ENCODE peak calls at places on chromosomes 5 and 9, in seven cellular contexts. H, R, N, O, G, Y and M are unnamed samples. For H3K27me3, the result is how much of the 10 kb centered on the place peaks cover.

GRCh38 chr5:55141945-55142690 is 17.9 kb upstream of the GPX8 start:
- DNase-seq in H (no peak), R (no peak), N (no peak), O (no peak), G (no peak), Y (no peak), M (no peak)

GRCh38 chr9:68999393-69000105 is 14.4 kb downstream of the PRKACG start:
- DNase-seq in H (peak), R (peak), N (no peak), O (peak), G (no peak), Y (peak), M (peak)

GRCh38 chr9:84002344-84002743 is 21.7 kb downstream of the RMI1 start:
- DNase-seq in H (no peak), R (no peak), N (no peak), O (no peak), G (no peak), Y (peak), M (no peak)

GRCh38 chr5:112219000-112219399 is 200.1 kb downstream of the EPB41L4A start:
- DNase-seq in H (no peak), R (no peak), N (no peak), O (no peak), G (no peak), Y (no peak), M (no peak)

GRCh38 chr9:4099961-4100360 is 199.9 kb downstream of the GLIS3 start:
- DNase-seq in H (no peak), R (no peak), N (no peak), O (no peak), G (no peak), Y (no peak), M (peak)

GRCh38 chr9:107636596-107637405 is 147.2 kb upstream of the KLF4 start:
- DNase-seq in H (no peak), R (no peak), N (no peak), O (no peak), G (no peak), Y (no peak), M (no peak)

GRCh38 chr5:161847896-161848510 is at the start of gene GABRA1:
- DNase-seq in H (no peak), R (no peak), N (no peak), O (no peak), G (no peak), Y (no peak), M (no peak)

GRCh38 chr5:178435321-178436238 is 154.6 kb downstream of the COL23A1 start:
- DNase-seq in H (no peak), R (peak), N (no peak), O (no peak), G (no peak), Y (no peak), M (no peak)

GRCh38 chr9:93827545-93828330 is 127.4 kb downstream of the BARX1 start:
- DNase-seq in H (no peak), R (peak), N (no peak), O (peak), G (peak), Y (peak), M (no peak)

GRCh38 chr5:53874409-53874808 is 314.0 kb downstream of the NDUFS4 start:
- DNase-seq in H (no peak), R (no peak), N (no peak), O (no peak), G (peak), Y (no peak), M (no peak)

GRCh38 chr5:119022773-119023172 is 34.4 kb upstream of the DTWD2 start:
- DNase-seq in H (no peak), R (no peak), N (no peak), O (no peak), G (no peak), Y (no peak), M (no peak)

DNA sequence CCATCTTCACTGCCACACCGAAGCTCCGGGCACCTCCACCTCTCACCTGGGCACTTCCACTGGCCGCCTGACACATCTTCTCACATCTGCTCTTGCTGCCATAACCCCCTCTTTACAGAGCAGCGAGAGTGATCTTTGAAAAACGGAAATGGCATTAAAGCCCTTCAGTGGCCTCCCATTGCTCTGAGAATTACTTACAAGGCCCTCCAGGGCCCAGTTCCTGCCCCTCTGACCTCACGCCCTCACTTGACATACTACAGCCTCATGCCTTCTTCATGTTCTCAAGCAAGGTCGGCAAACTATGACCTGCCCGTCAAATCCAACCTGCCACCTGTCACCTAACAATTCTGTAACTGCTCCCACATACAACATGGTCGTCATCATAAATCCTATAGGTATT is 187.3 kb downstream of the NR3C1 start:
- DNase-seq in H (no peak), R (no peak), N (no peak), O (no peak), G (no peak), Y (no peak), M (no peak)
- H3K4me3 ChIP-seq in H (no peak), R (no peak), N (no peak), O (no peak), G (no peak), Y (no peak), M (no peak)

GRCh38 chr5:113804264-113804663 is 290.8 kb downstream of the YTHDC2 start:
- DNase-seq in H (no peak), R (no peak), N (no peak), O (no peak), G (no peak), Y (no peak), M (no peak)
- TF ChIP-seq CTCF in H (no peak), R (no peak), N (peak), O (no peak), G (no peak), Y (no peak), M (no peak)

DNA sequence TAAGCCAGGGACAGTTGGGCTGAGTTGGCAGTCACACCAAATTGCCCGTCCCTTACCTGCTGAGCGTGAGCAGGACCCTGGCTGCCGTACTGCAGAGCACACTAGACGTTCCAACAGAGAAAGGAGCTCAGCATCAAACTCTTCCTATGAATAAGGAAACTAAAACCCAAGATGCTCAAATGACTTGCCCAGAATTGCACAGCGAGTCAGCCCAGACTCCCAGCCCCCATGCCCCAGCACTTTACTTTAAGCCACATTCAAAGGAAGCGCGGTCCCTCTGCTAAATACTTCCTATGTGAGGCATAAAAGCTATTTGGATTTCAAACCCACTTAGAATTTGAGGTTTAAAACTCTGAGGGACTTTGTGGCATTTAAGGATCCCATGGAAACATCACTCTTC is 23.9 kb downstream of the PAX5 start:
- DNase-seq in H (no peak), R (no peak), N (no peak), O (no peak), G (no peak), Y (no peak), M (no peak)
- H3K27me3 ChIP-seq in H (half or more), R (under half), N (half or more), O (under half), G (under half), Y (under half), M (under half)

DNA sequence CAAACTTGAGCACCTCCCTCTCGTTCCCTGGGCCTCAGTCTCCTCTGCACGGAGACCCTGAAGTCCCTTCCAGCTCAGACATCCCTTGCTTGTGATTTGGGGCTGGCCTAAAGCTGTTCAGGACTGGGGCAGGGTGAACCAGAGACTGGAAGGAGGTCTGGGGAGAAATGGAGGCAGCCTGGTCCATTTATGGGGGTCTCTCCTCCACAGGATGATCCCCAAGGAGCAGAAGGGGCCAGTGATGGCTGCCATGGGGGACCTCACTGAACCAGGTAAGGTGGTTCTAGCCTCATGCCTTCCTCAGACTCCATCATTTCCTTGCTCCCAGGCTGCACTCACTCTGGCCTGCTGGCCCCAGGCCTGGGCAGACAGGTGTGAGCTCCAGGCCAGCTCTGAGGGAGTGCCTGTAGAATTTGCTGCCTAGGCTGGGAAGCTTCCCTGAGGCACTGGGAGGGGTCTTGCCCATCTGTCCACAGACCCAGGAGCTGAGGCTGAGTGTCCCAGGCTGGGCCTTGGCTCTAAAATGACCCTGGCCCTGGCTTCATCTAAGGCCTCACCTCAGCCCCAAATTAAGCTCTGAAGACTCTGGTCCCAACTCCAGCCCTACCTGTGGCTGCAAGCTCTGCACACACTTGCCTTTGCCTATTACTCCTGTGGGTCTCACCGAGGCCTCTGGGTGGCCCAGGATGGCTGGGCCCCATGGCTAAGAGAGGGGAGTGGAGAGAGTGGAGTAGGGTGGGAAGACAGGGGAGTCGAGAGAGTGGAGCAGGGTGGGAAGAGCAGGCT is 1.9 kb downstream of the MYOZ3 start:
- DNase-seq in H (no peak), R (peak), N (no peak), O (no peak), G (no peak), Y (no peak), M (no peak)
- H3K4me3 ChIP-seq in H (no peak), R (no peak), N (no peak), O (no peak), G (no peak), Y (no peak), M (no peak)

GRCh38 chr5:171692106-171692505 is 93.5 kb upstream of the SMIM23 start:
- DNase-seq in H (no peak), R (no peak), N (no peak), O (no peak), G (no peak), Y (no peak), M (no peak)

GRCh38 chr5:171693397-171693796 is 92.2 kb upstream of the SMIM23 start:
- DNase-seq in H (no peak), R (no peak), N (no peak), O (no peak), G (no peak), Y (no peak), M (no peak)

GRCh38 chr5:171689853-171690417 is 95.7 kb upstream of the SMIM23 start:
- DNase-seq in H (no peak), R (no peak), N (no peak), O (no peak), G (no peak), Y (no peak), M (no peak)

GRCh38 chr5:171692936-171693335 is 92.7 kb upstream of the SMIM23 start:
- DNase-seq in H (no peak), R (no peak), N (no peak), O (no peak), G (no peak), Y (no peak), M (no peak)

GRCh38 chr5:171688696-171689495 is 96.7 kb upstream of the SMIM23 start:
- DNase-seq in H (no peak), R (no peak), N (no peak), O (no peak), G (no peak), Y (no peak), M (no peak)
- TF ChIP-seq CTCF in H (no peak), R (no peak), N (no peak), O (no peak), G (no peak), Y (no peak), M (no peak)

GRCh38 chr5:111066261-111066938 is 5.1 kb upstream of the TSLP start:
- DNase-seq in H (no peak), R (no peak), N (no peak), O (no peak), G (no peak), Y (peak), M (no peak)
- H3K27me3 ChIP-seq in H (under half), R (under half), N (under half), O (under half), G (under half), Y (half or more), M (under half)